ENCODE peak calls at places on chromosomes 16 and 17, in eight cellular contexts. V is pancreas; C is transverse colon; W is aorta; X is iPS DF 6.9; T is right cardiac atrium; O is CD8-positive, alpha-beta memory T cell; D is hepatocyte. Z is an unnamed sample.
A peak's percentile ranks its signal among the peaks of the same experiment; 100 is the strongest.

GRCh38 chr17:58527949-58528348 is 13.5 kb upstream of the MTMR4 start:
- DNase-seq in V (no peak), C (no peak), W (no peak), X (no peak), T (no peak), O (no peak), D (no peak), Z (no peak)

GRCh38 chr16:85425061-85425662 is 188.0 kb upstream of the GSE1 start:
- DNase-seq in V (peak; percentile 19), C (no peak), W (peak; percentile 34), X (no peak), T (no peak), O (no peak), D (no peak), Z (no peak)

GRCh38 chr17:60565233-60565632 is 34.8 kb upstream of the PPM1D start:
- DNase-seq in V (no peak), C (no peak), W (no peak), X (no peak), T (no peak), O (no peak), D (no peak), Z (no peak)

GRCh38 chr17:58331815-58332719 is 3.5 kb upstream of the TSPOAP1 start:
- DNase-seq in V (peak; percentile 66), C (peak; percentile 84), W (peak; percentile 89), X (no peak), T (peak; percentile 64), O (peak; percentile 82), D (no peak), Z (no peak)

GRCh38 chr16:13977177-13977576 is 57.2 kb downstream of the ERCC4 start:
- DNase-seq in V (no peak), C (no peak), W (no peak), X (no peak), T (no peak), O (no peak), D (no peak), Z (no peak)

GRCh38 chr16:90057738-90058173 is 19.4 kb downstream of the PRDM7 start:
- DNase-seq in V (no peak), C (no peak), W (no peak), X (no peak), T (no peak), O (no peak), D (peak; percentile 55), Z (no peak)

GRCh38 chr17:8223356-8224063 is 13.1 kb upstream of the AURKB start:
- DNase-seq in V (peak; percentile 76), C (peak; percentile 74), W (peak; percentile 79), X (no peak), T (peak; percentile 73), O (no peak), D (peak; percentile 78), Z (no peak)

GRCh38 chr17:27995554-27995953 is 46.9 kb upstream of the NLK start:
- DNase-seq in V (no peak), C (no peak), W (no peak), X (no peak), T (no peak), O (no peak), D (no peak), Z (no peak)

GRCh38 chr17:55605705-55606104 is 94.5 kb upstream of the SMIM36 start:
- DNase-seq in V (no peak), C (no peak), W (no peak), X (no peak), T (no peak), O (no peak), D (no peak), Z (no peak)

GRCh38 chr16:87551487-87551886 is 50.8 kb upstream of the JPH3 start:
- DNase-seq in V (no peak), C (no peak), W (no peak), X (no peak), T (no peak), O (no peak), D (no peak), Z (no peak)

GRCh38 chr16:57652695-57653471 is 15.2 kb upstream of the ADGRG3 start:
- DNase-seq in V (no peak), C (no peak), W (peak; percentile 30), X (no peak), T (no peak), O (no peak), D (no peak), Z (no peak)

GRCh38 chr16:13958438-13958837 is 38.5 kb downstream of the ERCC4 start:
- DNase-seq in V (no peak), C (no peak), W (no peak), X (no peak), T (no peak), O (no peak), D (peak; percentile 49), Z (no peak)

GRCh38 chr16:90008708-90009145 is 10.5 kb downstream of the DBNDD1 start:
- DNase-seq in V (no peak), C (peak; percentile 35), W (no peak), X (no peak), T (no peak), O (peak; percentile 73), D (no peak), Z (no peak)

GRCh38 chr16:24499193-24499814 is 40.1 kb upstream of the RBBP6 start:
- DNase-seq in V (no peak), C (peak; percentile 30), W (no peak), X (no peak), T (no peak), O (no peak), D (peak; percentile 47), Z (no peak)

GRCh38 chr16:57530531-57531252 is 5.7 kb downstream of the CCDC102A start:
- DNase-seq in V (no peak), C (peak; percentile 7), W (no peak), X (no peak), T (no peak), O (peak; percentile 17), D (no peak), Z (no peak)

DNA sequence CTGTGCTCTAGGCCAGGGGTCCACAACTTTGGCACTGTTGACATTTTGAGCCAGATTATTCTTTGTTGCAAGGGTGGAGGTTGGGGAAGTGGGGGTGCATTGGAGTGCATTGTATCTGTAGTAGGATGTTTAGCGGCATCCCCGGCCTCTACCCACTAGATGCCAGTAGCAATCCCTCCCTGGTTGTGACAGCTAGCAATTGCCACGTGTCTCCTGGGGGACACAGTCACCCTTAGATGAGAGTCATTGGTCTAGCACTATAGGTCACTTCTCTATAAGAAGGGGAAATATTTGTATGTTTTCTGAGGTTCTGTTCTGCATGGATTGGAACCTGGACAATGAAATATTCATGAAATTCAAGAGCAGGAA is 32.4 kb downstream of the MSI2 start:
- DNase-seq in V (no peak), C (no peak), W (no peak), X (no peak), T (no peak), O (no peak), D (no peak), Z (no peak)
- H3K27me3 ChIP-seq in V (no peaks in the 10 kb centered on the region), C (no peaks in the 10 kb centered on the region), W (no peaks in the 10 kb centered on the region), X (no peaks in the 10 kb centered on the region), T (no peaks in the 10 kb centered on the region), O (no peaks in the 10 kb centered on the region), D (no peaks in the 10 kb centered on the region), Z (no peaks in the 10 kb centered on the region)

GRCh38 chr16:48596326-48596725 is 13.7 kb downstream of the N4BP1 start:
- DNase-seq in V (no peak), C (no peak), W (no peak), X (no peak), T (no peak), O (no peak), D (no peak), Z (no peak)

GRCh38 chr16:48602357-48603014 is 7.5 kb downstream of the N4BP1 start:
- DNase-seq in V (no peak), C (no peak), W (no peak), X (no peak), T (no peak), O (no peak), D (no peak), Z (no peak)

GRCh38 chr16:48591976-48592375 is 18.0 kb downstream of the N4BP1 start:
- DNase-seq in V (no peak), C (no peak), W (no peak), X (no peak), T (no peak), O (no peak), D (no peak), Z (no peak)

GRCh38 chr16:48592839-48593429 is 17.0 kb downstream of the N4BP1 start:
- DNase-seq in V (no peak), C (no peak), W (no peak), X (no peak), T (no peak), O (no peak), D (no peak), Z (no peak)

GRCh38 chr16:48597563-48598392 is 12.2 kb downstream of the N4BP1 start:
- DNase-seq in V (no peak), C (no peak), W (no peak), X (no peak), T (no peak), O (no peak), D (no peak), Z (no peak)
- H3K4me1 ChIP-seq in V (peaks cover 29% of the 10 kb centered on the region), C (peaks cover 52% of the 10 kb centered on the region), W (peaks cover 7% of the 10 kb centered on the region), X (no peaks in the 10 kb centered on the region), T (peaks cover 12% of the 10 kb centered on the region), O (peaks cover 59% of the 10 kb centered on the region), D (no peaks in the 10 kb centered on the region), Z (peaks cover 62% of the 10 kb centered on the region)

DNA sequence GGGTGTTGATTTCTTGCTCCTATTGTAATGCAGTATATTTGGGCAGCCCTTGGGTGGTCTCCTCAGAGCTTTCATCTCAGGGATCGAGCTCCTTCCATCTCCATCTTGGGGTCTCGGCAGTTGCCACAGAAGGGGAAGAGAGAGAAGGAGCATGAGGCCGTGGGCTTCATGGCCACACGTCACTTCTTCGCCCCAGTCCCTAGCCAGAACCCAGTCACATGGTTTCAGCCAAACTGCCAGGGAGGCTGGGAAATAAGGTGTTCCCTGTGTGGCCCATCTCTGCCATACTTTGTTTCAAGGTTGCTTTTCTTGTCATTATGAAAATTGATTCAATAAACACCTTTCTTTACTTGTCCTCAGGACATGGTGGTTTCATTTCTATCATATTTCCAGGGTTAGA is 68.4 kb upstream of the NKD1 start:
- DNase-seq in V (no peak), C (no peak), W (no peak), X (no peak), T (no peak), O (no peak), D (no peak), Z (no peak)
- H3K27me3 ChIP-seq in V (no peaks in the 10 kb centered on the region), C (peaks cover 13% of the 10 kb centered on the region), W (no peaks in the 10 kb centered on the region), X (no peaks in the 10 kb centered on the region), T (no peaks in the 10 kb centered on the region), O (no peaks in the 10 kb centered on the region), D (peaks cover 6% of the 10 kb centered on the region), Z (no peaks in the 10 kb centered on the region)

GRCh38 chr17:74449773-74450172 is 16.7 kb upstream of the CD300A start:
- DNase-seq in V (no peak), C (no peak), W (peak; percentile 41), X (no peak), T (no peak), O (no peak), D (no peak), Z (no peak)

GRCh38 chr17:74449306-74449705 is 17.1 kb upstream of the CD300A start:
- DNase-seq in V (no peak), C (no peak), W (peak; percentile 46), X (no peak), T (no peak), O (no peak), D (no peak), Z (no peak)

GRCh38 chr17:74450231-74450630 is 16.2 kb upstream of the CD300A start:
- DNase-seq in V (no peak), C (no peak), W (peak; percentile 3), X (no peak), T (no peak), O (no peak), D (no peak), Z (no peak)

GRCh38 chr17:74447628-74448159 is 15.8 kb downstream of the GPRC5C start:
- DNase-seq in V (no peak), C (no peak), W (no peak), X (no peak), T (no peak), O (no peak), D (no peak), Z (no peak)

GRCh38 chr17:74448774-74449173 is 16.9 kb downstream of the GPRC5C start:
- DNase-seq in V (no peak), C (no peak), W (peak; percentile 82), X (no peak), T (no peak), O (no peak), D (no peak), Z (no peak)
- H3K4me1 ChIP-seq in V (peaks cover 21% of the 10 kb centered on the region), C (peaks cover 33% of the 10 kb centered on the region), W (peaks cover 8% of the 10 kb centered on the region), X (peaks cover 7% of the 10 kb centered on the region), T (peaks cover 18% of the 10 kb centered on the region), O (peaks cover 11% of the 10 kb centered on the region), D (peaks cover 8% of the 10 kb centered on the region), Z (peaks cover 39% of the 10 kb centered on the region)

Z was measured in vagina.